ENCODE peak calls at places on chromosomes 13 and 19, in five cellular contexts. P is activated naive CD4-positive, alpha-beta T cell; Y is AG09309; A is fibroblast of mammary gland; S is neural crest cell. D is an unnamed sample.

GRCh38 chr13:31200636-31200970 is 828 bp downstream of the B3GLCT start:
- DNase-seq in Y (no peak), S (peak; percentile 47), A (no peak), P (peak; percentile 15), D (peak; percentile 77)

GRCh38 chr19:19405919-19406877 is 723 bp downstream of the GATAD2A start:
- DNase-seq in Y (no peak), S (peak; percentile 51), A (peak; percentile 73), P (no peak), D (no peak)

GRCh38 chr13:73306688-73307087 is 247.9 kb downstream of the KLF5 start:
- DNase-seq in A (no peak), S (no peak), P (no peak), Y (no peak), D (no peak)

GRCh38 chr19:38846097-38846496 is 3.7 kb downstream of the HNRNPL start:
- DNase-seq in A (no peak), P (no peak), S (no peak), Y (no peak), D (no peak)

GRCh38 chr13:28324181-28324789 is 170.6 kb downstream of the FLT1 start:
- DNase-seq in A (peak; percentile 76), S (peak; percentile 61), P (no peak), Y (no peak), D (no peak)

GRCh38 chr19:48997972-48998371 is 4.3 kb downstream of the RUVBL2 start:
- DNase-seq in P (no peak), S (peak; percentile 74), Y (no peak), A (peak; percentile 67), D (no peak)

GRCh38 chr13:98937911-98938381 is 39.9 kb downstream of the DOCK9 start:
- DNase-seq in A (peak; percentile 14), Y (no peak), S (no peak), P (no peak), D (no peak)

GRCh38 chr19:52935434-52935833 is 12.2 kb upstream of the ZNF888 start:
- DNase-seq in A (peak; percentile 31), S (no peak), Y (peak; percentile 83), P (no peak), D (no peak)

GRCh38 chr13:101751488-101751887 is 299.0 kb downstream of the ITGBL1 start:
- DNase-seq in P (no peak), A (peak; percentile 90), S (no peak), Y (peak; percentile 2), D (no peak)

GRCh38 chr13:27794921-27795717 is 2.8 kb downstream of the GSX1 start:
- DNase-seq in S (no peak), Y (no peak), A (no peak), P (no peak), D (no peak)

GRCh38 chr19:55704494-55705245 is 29.6 kb downstream of the EPN1 start:
- DNase-seq in S (no peak), A (peak; percentile 1), P (no peak), Y (no peak), D (no peak)

GRCh38 chr13:73065665-73066350 is 7.0 kb downstream of the KLF5 start:
- DNase-seq in P (no peak), Y (no peak), A (no peak), S (no peak), D (no peak)

GRCh38 chr13:110398564-110399507 is 91.8 kb downstream of the COL4A2 start:
- DNase-seq in S (no peak), P (no peak), Y (no peak), A (peak; percentile 59), D (no peak)

GRCh38 chr13:49749852-49750251 is 42.6 kb downstream of the KPNA3 start:
- DNase-seq in P (no peak), Y (no peak), S (no peak), A (peak; percentile 30), D (no peak)

D was measured in type B pancreatic cell.